ENCODE peak calls at places on chromosomes 7 and 10, in five cellular contexts. One of them, this sample, is unnamed.

GRCh38 chr10:89738551-89739209 is 37.3 kb downstream of the KIF20B start:
- DNase-seq in neural progenitor cell: no peak
- DNase-seq in cardiac muscle cell: no peak
- DNase-seq in HepG2: no peak
- DNase-seq in tibial artery: no peak
- DNase-seq in this sample: no peak

GRCh38 chr7:6272481-6273323 is at the start of gene CYTH3:
- DNase-seq in neural progenitor cell: peak
- DNase-seq in cardiac muscle cell: peak
- DNase-seq in HepG2: peak
- DNase-seq in tibial artery: peak
- DNase-seq in this sample: peak

GRCh38 chr7:23473848-23474097 is 3.5 kb upstream of the IGF2BP3 start:
- DNase-seq in neural progenitor cell: peak
- DNase-seq in cardiac muscle cell: no peak
- DNase-seq in HepG2: peak
- DNase-seq in tibial artery: no peak
- DNase-seq in this sample: no peak

GRCh38 chr10:43814611-43815010 is 165.9 kb upstream of the ZNF32 start:
- DNase-seq in neural progenitor cell: no peak
- DNase-seq in cardiac muscle cell: no peak
- DNase-seq in HepG2: no peak
- DNase-seq in tibial artery: no peak
- DNase-seq in this sample: no peak

GRCh38 chr7:158649279-158649678 is 55.3 kb downstream of the NCAPG2 start:
- DNase-seq in neural progenitor cell: no peak
- DNase-seq in cardiac muscle cell: peak
- DNase-seq in HepG2: peak
- DNase-seq in tibial artery: no peak
- DNase-seq in this sample: no peak

GRCh38 chr7:88452648-88453047 is 146.0 kb upstream of the STEAP4 start:
- DNase-seq in neural progenitor cell: no peak
- DNase-seq in cardiac muscle cell: no peak
- DNase-seq in HepG2: no peak
- DNase-seq in tibial artery: no peak
- DNase-seq in this sample: no peak

GRCh38 chr7:125695631-125696030 is 766.0 kb upstream of the POT1 start:
- DNase-seq in neural progenitor cell: no peak
- DNase-seq in cardiac muscle cell: no peak
- DNase-seq in HepG2: no peak
- DNase-seq in tibial artery: no peak
- DNase-seq in this sample: no peak

GRCh38 chr7:127317447-127317961 is 64.8 kb upstream of the GRM8 start:
- DNase-seq in neural progenitor cell: no peak
- DNase-seq in cardiac muscle cell: peak
- DNase-seq in HepG2: no peak
- DNase-seq in tibial artery: no peak
- DNase-seq in this sample: no peak

GRCh38 chr7:115135111-115135510 is 213.2 kb downstream of the MDFIC start:
- DNase-seq in neural progenitor cell: no peak
- DNase-seq in cardiac muscle cell: no peak
- DNase-seq in HepG2: no peak
- DNase-seq in tibial artery: no peak
- DNase-seq in this sample: no peak

GRCh38 chr7:87106974-87107612 is 45.2 kb upstream of the DMTF1 start:
- DNase-seq in neural progenitor cell: no peak
- DNase-seq in cardiac muscle cell: no peak
- DNase-seq in HepG2: no peak
- DNase-seq in tibial artery: no peak
- DNase-seq in this sample: no peak

GRCh38 chr7:132084776-132085388 is 491.4 kb downstream of the PLXNA4 start:
- DNase-seq in neural progenitor cell: no peak
- DNase-seq in cardiac muscle cell: peak
- DNase-seq in HepG2: peak
- DNase-seq in tibial artery: no peak
- DNase-seq in this sample: no peak

GRCh38 chr10:130022501-130023299 is 58.6 kb upstream of the EBF3 start:
- DNase-seq in neural progenitor cell: no peak
- DNase-seq in cardiac muscle cell: peak
- DNase-seq in HepG2: no peak
- DNase-seq in tibial artery: peak
- DNase-seq in this sample: no peak

GRCh38 chr10:5094265-5095205 is at the start of gene AKR1C3:
- DNase-seq in neural progenitor cell: no peak
- DNase-seq in cardiac muscle cell: peak
- DNase-seq in HepG2: peak
- DNase-seq in tibial artery: no peak
- DNase-seq in this sample: no peak
- H3K27ac ChIP-seq in neural progenitor cell: no peak
- H3K27ac ChIP-seq in cardiac muscle cell: no peak
- H3K27ac ChIP-seq in HepG2: peak
- H3K27ac ChIP-seq in tibial artery: peak
- H3K27ac ChIP-seq in this sample: no peak

GRCh38 chr10:46053534-46054434 is 7.7 kb upstream of the MSMB start:
- DNase-seq in neural progenitor cell: no peak
- DNase-seq in cardiac muscle cell: no peak
- DNase-seq in HepG2: no peak
- DNase-seq in tibial artery: no peak
- DNase-seq in this sample: no peak
- H3K27ac ChIP-seq in neural progenitor cell: no peak
- H3K27ac ChIP-seq in cardiac muscle cell: no peak
- H3K27ac ChIP-seq in HepG2: peak
- H3K27ac ChIP-seq in tibial artery: no peak
- H3K27ac ChIP-seq in this sample: no peak

GRCh38 chr10:101064415-101065030 is 2.7 kb downstream of the KAZALD1 start:
- DNase-seq in neural progenitor cell: no peak
- DNase-seq in cardiac muscle cell: no peak
- DNase-seq in HepG2: no peak
- DNase-seq in tibial artery: no peak
- DNase-seq in this sample: no peak

GRCh38 chr10:101061814-101062230 is at the start of gene KAZALD1:
- DNase-seq in neural progenitor cell: no peak
- DNase-seq in cardiac muscle cell: no peak
- DNase-seq in HepG2: no peak
- DNase-seq in tibial artery: no peak
- DNase-seq in this sample: no peak

GRCh38 chr10:101062231-101063161 is 707 bp downstream of the KAZALD1 start:
- DNase-seq in neural progenitor cell: peak
- DNase-seq in cardiac muscle cell: peak
- DNase-seq in HepG2: peak
- DNase-seq in tibial artery: peak
- DNase-seq in this sample: no peak

GRCh38 chr10:101063548-101064414 is 2.0 kb downstream of the KAZALD1 start:
- DNase-seq in neural progenitor cell: peak
- DNase-seq in cardiac muscle cell: no peak
- DNase-seq in HepG2: no peak
- DNase-seq in tibial artery: no peak
- DNase-seq in this sample: no peak

DNA sequence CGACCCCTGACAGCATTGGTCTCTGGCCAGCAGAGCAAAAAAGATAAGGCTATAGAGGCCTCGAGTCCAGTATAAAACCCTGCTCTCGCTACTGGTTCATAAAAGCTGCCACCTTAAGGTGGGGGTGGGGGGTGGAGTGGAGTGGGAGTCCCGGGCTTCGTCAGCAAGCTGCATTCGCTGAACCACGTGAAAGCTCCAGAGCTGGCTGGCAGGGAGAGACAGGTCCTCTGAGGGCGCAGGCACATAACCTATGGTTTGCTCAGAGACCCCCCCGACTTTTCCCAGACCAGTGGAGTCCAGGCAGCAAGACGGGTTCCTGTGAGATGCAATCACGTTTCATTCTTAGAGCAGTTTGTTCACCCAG is 1.4 kb downstream of the KAZALD1 start:
- DNase-seq in neural progenitor cell: no peak
- DNase-seq in cardiac muscle cell: no peak
- DNase-seq in HepG2: no peak
- DNase-seq in tibial artery: peak
- DNase-seq in this sample: peak
- H3K27ac ChIP-seq in neural progenitor cell: no peak
- H3K27ac ChIP-seq in cardiac muscle cell: peak
- H3K27ac ChIP-seq in HepG2: peak
- H3K27ac ChIP-seq in tibial artery: peak
- H3K27ac ChIP-seq in this sample: no peak

GRCh38 chr10:61792097-61792496 is 109.4 kb upstream of the ARID5B start:
- DNase-seq in neural progenitor cell: no peak
- DNase-seq in cardiac muscle cell: no peak
- DNase-seq in HepG2: no peak
- DNase-seq in tibial artery: no peak
- DNase-seq in this sample: no peak

GRCh38 chr10:61792921-61793320 is 108.6 kb upstream of the ARID5B start:
- DNase-seq in neural progenitor cell: no peak
- DNase-seq in cardiac muscle cell: no peak
- DNase-seq in HepG2: no peak
- DNase-seq in tibial artery: no peak
- DNase-seq in this sample: no peak

GRCh38 chr10:61789031-61789430 is 112.5 kb upstream of the ARID5B start:
- DNase-seq in neural progenitor cell: no peak
- DNase-seq in cardiac muscle cell: no peak
- DNase-seq in HepG2: no peak
- DNase-seq in tibial artery: no peak
- DNase-seq in this sample: no peak

GRCh38 chr10:61793760-61794713 is 107.5 kb upstream of the ARID5B start:
- DNase-seq in neural progenitor cell: no peak
- DNase-seq in cardiac muscle cell: no peak
- DNase-seq in HepG2: no peak
- DNase-seq in tibial artery: no peak
- DNase-seq in this sample: no peak

DNA sequence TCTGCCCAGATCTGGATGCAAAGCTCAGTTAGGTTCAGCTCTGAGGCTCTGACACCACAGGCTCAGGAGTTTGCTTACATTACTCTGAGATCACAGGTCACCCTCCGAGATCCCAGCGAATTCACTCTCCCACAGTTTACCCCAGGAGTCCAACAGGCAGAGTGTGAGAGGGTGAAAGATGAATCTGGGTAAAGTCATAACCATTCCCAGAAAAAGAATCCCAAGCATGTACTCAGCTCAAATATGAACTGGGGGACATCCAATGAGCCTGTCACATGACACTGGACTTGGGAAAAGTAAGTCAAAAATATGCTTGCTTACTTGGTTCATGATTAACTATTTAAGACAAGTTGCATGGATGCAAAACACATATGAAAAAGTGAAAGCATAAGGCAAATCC is 110.3 kb upstream of the ARID5B start:
- DNase-seq in neural progenitor cell: no peak
- DNase-seq in cardiac muscle cell: no peak
- DNase-seq in HepG2: peak
- DNase-seq in tibial artery: no peak
- DNase-seq in this sample: no peak
- H3K27ac ChIP-seq in neural progenitor cell: no peak
- H3K27ac ChIP-seq in cardiac muscle cell: no peak
- H3K27ac ChIP-seq in HepG2: no peak
- H3K27ac ChIP-seq in tibial artery: peak
- H3K27ac ChIP-seq in this sample: no peak

GRCh38 chr10:116589911-116590310 is 848 bp upstream of the PNLIPRP1 start:
- DNase-seq in neural progenitor cell: no peak
- DNase-seq in cardiac muscle cell: no peak
- DNase-seq in HepG2: no peak
- DNase-seq in tibial artery: no peak
- DNase-seq in this sample: no peak
- H3K27ac ChIP-seq in neural progenitor cell: no peak
- H3K27ac ChIP-seq in cardiac muscle cell: no peak
- H3K27ac ChIP-seq in HepG2: no peak
- H3K27ac ChIP-seq in tibial artery: no peak
- H3K27ac ChIP-seq in this sample: no peak

DNA sequence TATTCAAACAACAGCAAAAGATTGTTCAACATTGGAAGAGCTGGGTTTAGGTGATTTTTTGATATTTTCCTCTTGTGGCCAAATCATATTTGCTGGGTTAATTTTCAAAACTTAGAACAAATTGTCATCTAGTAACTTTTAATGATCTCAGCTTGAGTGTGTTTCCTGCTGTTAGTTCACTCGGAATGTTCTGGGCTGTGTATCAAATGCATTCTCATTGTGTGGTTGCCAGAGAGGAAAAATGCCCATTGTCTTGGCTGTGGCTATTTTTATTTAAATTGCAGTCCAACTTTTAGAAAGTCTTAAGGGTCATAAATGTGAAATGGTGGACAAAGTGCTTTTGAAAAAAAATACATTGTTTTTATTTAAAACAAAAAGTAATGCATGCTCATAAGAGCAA is 542.0 kb downstream of the TNS3 start:
- DNase-seq in neural progenitor cell: no peak
- DNase-seq in cardiac muscle cell: peak
- DNase-seq in HepG2: no peak
- DNase-seq in tibial artery: no peak
- DNase-seq in this sample: no peak
- H3K27ac ChIP-seq in neural progenitor cell: no peak
- H3K27ac ChIP-seq in cardiac muscle cell: no peak
- H3K27ac ChIP-seq in HepG2: no peak
- H3K27ac ChIP-seq in tibial artery: peak
- H3K27ac ChIP-seq in this sample: no peak

GRCh38 chr10:32331606-32332005 is 15.4 kb downstream of the EPC1 start:
- DNase-seq in neural progenitor cell: no peak
- DNase-seq in cardiac muscle cell: no peak
- DNase-seq in HepG2: no peak
- DNase-seq in tibial artery: no peak
- DNase-seq in this sample: no peak
- H3K27ac ChIP-seq in neural progenitor cell: no peak
- H3K27ac ChIP-seq in cardiac muscle cell: peak
- H3K27ac ChIP-seq in HepG2: no peak
- H3K27ac ChIP-seq in tibial artery: no peak
- H3K27ac ChIP-seq in this sample: no peak

GRCh38 chr7:2869981-2870380 is 25.9 kb upstream of the GNA12 start:
- DNase-seq in neural progenitor cell: no peak
- DNase-seq in cardiac muscle cell: no peak
- DNase-seq in HepG2: no peak
- DNase-seq in tibial artery: no peak
- DNase-seq in this sample: no peak

GRCh38 chr7:2872296-2872874 is 28.3 kb upstream of the GNA12 start:
- DNase-seq in neural progenitor cell: no peak
- DNase-seq in cardiac muscle cell: no peak
- DNase-seq in HepG2: no peak
- DNase-seq in tibial artery: no peak
- DNase-seq in this sample: no peak

GRCh38 chr7:2873146-2873545 is 29.0 kb upstream of the GNA12 start:
- DNase-seq in neural progenitor cell: no peak
- DNase-seq in cardiac muscle cell: peak
- DNase-seq in HepG2: no peak
- DNase-seq in tibial artery: no peak
- DNase-seq in this sample: no peak

GRCh38 chr7:2873686-2874551 is 29.8 kb upstream of the GNA12 start:
- DNase-seq in neural progenitor cell: peak
- DNase-seq in cardiac muscle cell: peak
- DNase-seq in HepG2: no peak
- DNase-seq in tibial artery: no peak
- DNase-seq in this sample: no peak

GRCh38 chr7:2870471-2870941 is 26.4 kb upstream of the GNA12 start:
- DNase-seq in neural progenitor cell: peak
- DNase-seq in cardiac muscle cell: peak
- DNase-seq in HepG2: no peak
- DNase-seq in tibial artery: peak
- DNase-seq in this sample: no peak
- H3K27ac ChIP-seq in neural progenitor cell: no peak
- H3K27ac ChIP-seq in cardiac muscle cell: no peak
- H3K27ac ChIP-seq in HepG2: no peak
- H3K27ac ChIP-seq in tibial artery: no peak
- H3K27ac ChIP-seq in this sample: no peak

This sample was measured in caudate nucleus.